ENCODE peak calls at places on chromosome 15, in nine cellular contexts. I, O, M, P, V, H, N, Z and A are unnamed samples.

GRCh38 chr15:99536422-99537033 is 29.3 kb upstream of the MEF2A start:
- DNase-seq in I (no peak), O (peak), M (peak), P (no peak), V (no peak), H (peak), N (peak), Z (peak), A (peak)

GRCh38 chr15:41511331-41512077 is 2.1 kb downstream of the LTK start:
- DNase-seq in I (no peak), O (no peak), M (no peak), P (no peak), V (no peak), H (no peak), N (no peak), Z (no peak), A (no peak)

GRCh38 chr15:59828871-59829270 is 139.8 kb upstream of the BNIP2 start:
- DNase-seq in I (no peak), O (no peak), M (no peak), P (no peak), V (no peak), H (no peak), N (no peak), Z (no peak), A (no peak)

GRCh38 chr15:77702211-77702957 is 69.7 kb upstream of the LINGO1 start:
- DNase-seq in I (peak), O (peak), M (no peak), P (no peak), V (peak), H (peak), N (no peak), Z (peak), A (no peak)

GRCh38 chr15:27412413-27412812 is 441.4 kb downstream of the GABRG3 start:
- DNase-seq in I (no peak), O (no peak), M (no peak), P (no peak), V (no peak), H (no peak), N (no peak), Z (no peak), A (no peak)

GRCh38 chr15:42215854-42216829 is 8.0 kb upstream of the VPS39 start:
- DNase-seq in I (no peak), O (peak), M (no peak), P (no peak), V (peak), H (no peak), N (no peak), Z (peak), A (no peak)

GRCh38 chr15:60471314-60471713 is 7.6 kb downstream of the ICE2 start:
- DNase-seq in I (no peak), O (no peak), M (no peak), P (no peak), V (no peak), H (no peak), N (no peak), Z (no peak), A (peak)

GRCh38 chr15:61426466-61426865 is 197.4 kb upstream of the RORA start:
- DNase-seq in I (no peak), O (no peak), M (no peak), P (no peak), V (no peak), H (no peak), N (no peak), Z (no peak), A (no peak)

GRCh38 chr15:67456677-67457529 is 64.0 kb upstream of the C15orf61 start:
- DNase-seq in I (peak), O (peak), M (peak), P (peak), V (peak), H (peak), N (peak), Z (peak), A (peak)

GRCh38 chr15:39969871-39970270 is 36.0 kb downstream of the EIF2AK4 start:
- DNase-seq in I (no peak), O (peak), M (no peak), P (no peak), V (peak), H (peak), N (peak), Z (peak), A (peak)

GRCh38 chr15:85318048-85318731 is 62.2 kb upstream of the AKAP13 start:
- DNase-seq in I (peak), O (peak), M (peak), P (no peak), V (peak), H (no peak), N (no peak), Z (peak), A (peak)

GRCh38 chr15:54820811-54821210 is 375.9 kb downstream of the RSL24D1 start:
- DNase-seq in I (no peak), O (no peak), M (no peak), P (no peak), V (no peak), H (peak), N (no peak), Z (no peak), A (no peak)

GRCh38 chr15:94225616-94226015 is 5.7 kb upstream of the MCTP2 start:
- DNase-seq in I (no peak), O (no peak), M (no peak), P (no peak), V (no peak), H (no peak), N (no peak), Z (no peak), A (peak)

GRCh38 chr15:65204931-65205655 is 6.2 kb downstream of the CILP start:
- DNase-seq in I (no peak), O (no peak), M (no peak), P (no peak), V (no peak), H (no peak), N (no peak), Z (no peak), A (no peak)

GRCh38 chr15:66188464-66188863 is 65.1 kb downstream of the MEGF11 start:
- DNase-seq in I (no peak), O (no peak), M (no peak), P (no peak), V (no peak), H (no peak), N (no peak), Z (no peak), A (no peak)

GRCh38 chr15:74752486-74753395 is 4.1 kb downstream of the CYP1A2 start:
- DNase-seq in I (no peak), O (peak), M (no peak), P (no peak), V (no peak), H (no peak), N (no peak), Z (peak), A (peak)

GRCh38 chr15:50044406-50044805 is 74.6 kb downstream of the ATP8B4 start:
- DNase-seq in I (no peak), O (no peak), M (no peak), P (no peak), V (no peak), H (no peak), N (no peak), Z (no peak), A (no peak)

GRCh38 chr15:91199511-91199910 is 99.5 kb downstream of the SV2B start:
- DNase-seq in I (no peak), O (no peak), M (no peak), P (no peak), V (no peak), H (no peak), N (no peak), Z (no peak), A (no peak)

GRCh38 chr15:36557364-36557763 is 22.1 kb upstream of the CDIN1 start:
- DNase-seq in I (peak), O (no peak), M (no peak), P (no peak), V (no peak), H (no peak), N (no peak), Z (no peak), A (no peak)

GRCh38 chr15:57591822-57592367 is at the start of gene MYZAP:
- DNase-seq in I (no peak), O (no peak), M (no peak), P (no peak), V (peak), H (peak), N (peak), Z (peak), A (no peak)

GRCh38 chr15:81516461-81516860 is 142.4 kb upstream of the TMC3 start:
- DNase-seq in I (no peak), O (peak), M (no peak), P (no peak), V (peak), H (no peak), N (no peak), Z (peak), A (peak)

GRCh38 chr15:25775317-25775912 is 87.7 kb downstream of the ATP10A start:
- DNase-seq in I (no peak), O (peak), M (no peak), P (no peak), V (peak), H (peak), N (no peak), Z (peak), A (peak)

GRCh38 chr15:72135719-72136118 is 17.5 kb downstream of the SENP8 start:
- DNase-seq in I (no peak), O (no peak), M (no peak), P (no peak), V (no peak), H (no peak), N (no peak), Z (no peak), A (no peak)

GRCh38 chr15:69664572-69665326 is 212.1 kb downstream of the RPLP1 start:
- DNase-seq in I (no peak), O (no peak), M (no peak), P (no peak), V (no peak), H (no peak), N (no peak), Z (no peak), A (no peak)

DNA sequence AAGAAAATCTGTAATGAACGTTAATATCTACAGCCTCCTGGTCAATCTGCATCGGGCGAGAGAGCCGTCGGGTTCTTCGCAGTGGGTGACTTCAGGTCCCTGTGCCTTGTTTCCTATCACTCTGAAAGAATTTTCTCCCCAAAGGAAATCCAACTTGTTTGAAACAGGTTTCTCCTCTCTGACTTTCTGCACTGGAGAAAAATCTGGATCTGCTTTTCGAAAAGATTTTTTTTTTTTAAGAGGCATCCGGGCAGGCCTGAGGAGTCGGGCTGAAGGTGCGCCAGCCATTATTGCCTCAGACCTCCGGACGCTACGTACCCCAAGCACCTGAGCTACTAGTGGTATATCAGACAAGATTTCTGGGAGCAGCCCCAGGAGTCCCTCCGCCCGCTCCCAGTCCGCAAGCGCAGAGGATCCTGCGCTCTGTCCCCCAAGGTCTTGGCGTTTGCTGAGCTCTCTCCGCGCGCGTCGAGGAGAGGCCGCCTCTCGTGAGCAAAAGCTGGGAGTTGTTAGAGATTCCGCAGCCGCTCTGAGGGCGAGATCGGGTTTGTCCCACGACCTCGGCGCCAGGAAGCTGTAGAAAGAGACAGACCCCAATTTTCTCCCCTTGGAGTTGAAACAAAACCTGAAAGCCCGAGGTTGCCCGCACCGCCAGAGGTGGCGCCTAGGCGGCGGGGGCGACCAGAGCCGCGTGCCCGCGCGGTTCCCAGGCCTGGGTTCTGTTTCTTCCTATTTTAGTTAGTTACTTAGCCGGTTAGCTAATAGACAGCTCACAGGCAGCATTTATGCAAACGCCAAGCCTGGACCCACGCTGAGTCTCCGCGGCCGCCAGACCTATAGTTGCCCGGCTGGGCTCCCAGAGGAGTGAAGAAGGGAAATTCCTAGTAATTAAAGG is 72.4 kb upstream of the POLG start:
- DNase-seq in I (no peak), O (no peak), M (no peak), P (no peak), V (no peak), H (no peak), N (no peak), Z (no peak), A (no peak)
- TF ChIP-seq CTCF in I (no peak), O (no peak), M (no peak), P (no peak), V (no peak), H (no peak), N (no peak), Z (no peak), A (no peak)

GRCh38 chr15:48536681-48537091 is 108.8 kb downstream of the FBN1 start:
- DNase-seq in I (no peak), O (peak), M (no peak), P (no peak), V (peak), H (peak), N (no peak), Z (peak), A (peak)

GRCh38 chr15:48544816-48545215 is 100.7 kb downstream of the FBN1 start:
- DNase-seq in I (no peak), O (no peak), M (no peak), P (no peak), V (peak), H (no peak), N (no peak), Z (no peak), A (peak)

GRCh38 chr15:48538941-48539340 is 106.6 kb downstream of the FBN1 start:
- DNase-seq in I (no peak), O (peak), M (no peak), P (no peak), V (no peak), H (no peak), N (no peak), Z (peak), A (no peak)

GRCh38 chr15:48537277-48538113 is 108.0 kb downstream of the FBN1 start:
- DNase-seq in I (no peak), O (peak), M (no peak), P (no peak), V (no peak), H (no peak), N (no peak), Z (peak), A (no peak)

GRCh38 chr15:48541659-48542334 is 103.7 kb downstream of the FBN1 start:
- DNase-seq in I (peak), O (peak), M (peak), P (no peak), V (peak), H (peak), N (no peak), Z (peak), A (peak)
- H3K4me3 ChIP-seq in I (no peak), O (peak), M (peak), P (no peak), V (peak), H (no peak), N (no peak), Z (no peak), A (peak)

DNA sequence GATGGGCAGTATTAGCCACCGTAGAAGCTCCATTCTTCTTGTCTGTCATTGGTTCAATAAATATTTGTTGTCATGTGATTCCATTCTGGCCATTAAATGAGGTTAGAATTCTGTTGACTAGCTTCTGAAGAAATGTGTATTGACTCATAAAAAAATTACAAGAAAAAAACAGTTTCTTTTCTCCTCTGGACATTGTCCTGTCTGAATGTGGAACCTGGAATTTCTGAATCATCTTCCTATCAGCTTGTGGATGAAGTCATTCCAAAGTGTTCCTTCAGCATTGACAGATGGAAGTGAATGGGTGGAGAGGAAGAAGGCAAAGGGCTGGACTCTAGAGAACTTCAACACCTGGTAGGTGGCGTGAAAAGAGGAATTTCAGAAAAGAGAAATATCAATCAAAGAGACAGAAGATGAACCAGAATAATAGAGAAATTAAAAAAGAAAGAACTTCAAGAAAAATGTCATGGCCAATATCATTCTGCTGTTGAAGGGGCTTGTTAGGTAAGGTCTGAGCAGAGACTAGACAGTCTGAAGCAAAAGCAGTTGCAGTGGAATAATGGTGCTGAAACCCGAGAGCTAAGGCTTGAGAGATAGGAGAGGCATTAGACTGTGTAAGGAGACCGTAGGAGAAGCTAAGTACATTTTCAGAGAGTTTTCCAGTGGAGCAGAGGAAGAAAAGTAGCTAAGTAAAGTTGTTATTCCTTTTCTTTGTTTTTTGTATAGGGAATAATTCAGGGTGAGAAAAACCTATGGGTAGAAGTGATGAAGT is 806.6 kb downstream of the SQOR start:
- DNase-seq in I (no peak), O (peak), M (no peak), P (no peak), V (peak), H (no peak), N (no peak), Z (no peak), A (peak)
- TF ChIP-seq CTCF in I (no peak), O (no peak), M (no peak), P (no peak), V (no peak), H (no peak), N (no peak), Z (no peak), A (no peak)

GRCh38 chr15:101172421-101173097 is 79.3 kb downstream of the CHSY1 start:
- DNase-seq in I (no peak), O (no peak), M (no peak), P (no peak), V (peak), H (no peak), N (no peak), Z (peak), A (no peak)

GRCh38 chr15:101174152-101174920 is 77.5 kb downstream of the CHSY1 start:
- DNase-seq in I (no peak), O (no peak), M (no peak), P (no peak), V (no peak), H (no peak), N (no peak), Z (no peak), A (no peak)

GRCh38 chr15:101176625-101177024 is 75.2 kb downstream of the CHSY1 start:
- DNase-seq in I (no peak), O (peak), M (no peak), P (no peak), V (peak), H (no peak), N (no peak), Z (peak), A (no peak)

GRCh38 chr15:101173233-101174119 is 78.4 kb downstream of the CHSY1 start:
- DNase-seq in I (no peak), O (no peak), M (no peak), P (no peak), V (no peak), H (no peak), N (no peak), Z (no peak), A (no peak)

GRCh38 chr15:101175396-101175795 is 76.5 kb downstream of the CHSY1 start:
- DNase-seq in I (no peak), O (no peak), M (no peak), P (peak), V (no peak), H (no peak), N (no peak), Z (no peak), A (no peak)
- H3K4me3 ChIP-seq in I (no peak), O (no peak), M (no peak), P (no peak), V (no peak), H (no peak), N (no peak), Z (no peak), A (no peak)

GRCh38 chr15:63938486-63939061 is 104.8 kb upstream of the HERC1 start:
- DNase-seq in I (no peak), O (peak), M (no peak), P (no peak), V (no peak), H (no peak), N (no peak), Z (peak), A (peak)
- TF ChIP-seq CTCF in I (no peak), O (no peak), M (no peak), P (no peak), V (no peak), H (no peak), N (no peak), Z (no peak), A (no peak)